ENCODE peak calls at places on chromosomes 5 and 9, in ten cellular contexts. G, R, W, Q, O, Y, J, X, T and B are unnamed samples.

GRCh38 chr9:18149457-18150011 is 324.4 kb upstream of the ADAMTSL1 start:
- DNase-seq in T (no peak), W (peak), Y (no peak), Q (peak), X (no peak), O (no peak), J (no peak), G (peak), R (no peak), B (peak)

GRCh38 chr9:6078382-6079105 is 63.1 kb upstream of the RANBP6 start:
- DNase-seq in R (no peak), Y (no peak), J (no peak), X (peak), T (no peak), W (no peak), G (no peak), Q (peak), O (no peak), B (no peak)

GRCh38 chr5:167167191-167167590 is 1124.3 kb upstream of the WWC1 start:
- DNase-seq in Y (no peak), J (no peak), R (no peak), W (no peak), Q (no peak), O (no peak), T (no peak), G (no peak), X (no peak), B (no peak)

GRCh38 chr5:10762178-10762775 is 1.2 kb upstream of the DAP start:
- DNase-seq in G (no peak), Y (no peak), Q (no peak), X (no peak), O (peak), T (peak), J (no peak), W (no peak), R (peak), B (peak)

GRCh38 chr5:145936401-145937131 is at the start of gene SH3RF2:
- DNase-seq in W (peak), O (peak), Y (peak), Q (peak), G (peak), X (peak), J (peak), T (no peak), R (peak), B (peak)

GRCh38 chr9:3480353-3480655 is 45.5 kb downstream of the RFX3 start:
- DNase-seq in G (no peak), W (no peak), R (no peak), T (no peak), Q (no peak), Y (no peak), X (no peak), O (no peak), J (no peak), B (no peak)

GRCh38 chr5:30505014-30505886 is 688.2 kb upstream of the CDH6 start:
- DNase-seq in Y (no peak), J (peak), X (peak), Q (peak), O (no peak), G (no peak), R (no peak), W (no peak), T (no peak), B (peak)

GRCh38 chr9:123395276-123396006 is 39.4 kb downstream of the CRB2 start:
- DNase-seq in Q (peak), O (no peak), T (no peak), R (no peak), Y (no peak), W (no peak), X (no peak), G (no peak), J (no peak), B (no peak)

GRCh38 chr5:177233206-177233605 is 70.3 kb downstream of the RAB24 start:
- DNase-seq in Q (no peak), O (no peak), G (peak), T (no peak), W (peak), J (no peak), X (no peak), Y (no peak), R (no peak), B (peak)

GRCh38 chr5:150538007-150538917 is 30.3 kb downstream of the NDST1 start:
- DNase-seq in T (peak), R (no peak), X (peak), Y (peak), G (peak), J (no peak), O (no peak), Q (peak), W (peak), B (peak)

GRCh38 chr5:151126199-151126645 is 31.4 kb downstream of the ANXA6 start:
- DNase-seq in G (peak), W (peak), Q (peak), Y (peak), R (peak), O (peak), X (peak), J (peak), T (peak), B (peak)

GRCh38 chr5:1570975-1571374 is 47.2 kb upstream of the LPCAT1 start:
- DNase-seq in G (no peak), W (no peak), Q (no peak), Y (no peak), T (no peak), J (no peak), X (no peak), O (no peak), R (peak), B (no peak)

GRCh38 chr9:107875571-107875980 is 386.0 kb upstream of the KLF4 start:
- DNase-seq in X (no peak), J (no peak), Q (no peak), T (no peak), O (no peak), R (no peak), G (peak), W (peak), Y (no peak), B (no peak)

GRCh38 chr5:148733601-148734438 is 79.5 kb upstream of the HTR4 start:
- DNase-seq in Y (peak), T (peak), W (peak), O (peak), X (peak), J (peak), G (peak), R (peak), Q (peak), B (peak)

GRCh38 chr9:37953775-37954437 is 50.0 kb upstream of the SLC25A51 start:
- DNase-seq in Q (peak), T (peak), R (peak), G (peak), Y (peak), O (no peak), X (peak), J (peak), W (peak), B (peak)

GRCh38 chr9:121862371-121862970 is 211.0 kb downstream of the DAB2IP start:
- DNase-seq in O (no peak), W (no peak), R (no peak), Q (no peak), Y (no peak), G (no peak), J (no peak), X (no peak), T (no peak), B (no peak)

GRCh38 chr9:15416880-15417279 is 5.8 kb upstream of the SNAPC3 start:
- DNase-seq in R (no peak), J (peak), T (no peak), X (no peak), W (peak), O (peak), G (peak), Y (peak), Q (peak), B (peak)

GRCh38 chr9:124680049-124680448 is 91.1 kb downstream of the NR6A1 start:
- DNase-seq in X (no peak), T (no peak), J (no peak), G (no peak), R (no peak), W (no peak), O (no peak), Y (no peak), Q (no peak), B (no peak)

GRCh38 chr9:97958812-97959511 is 21.0 kb upstream of the HEMGN start:
- DNase-seq in W (peak), J (no peak), X (peak), Q (peak), Y (peak), O (no peak), T (no peak), R (no peak), G (peak), B (peak)

GRCh38 chr5:35960328-35960727 is 21.9 kb upstream of the CAPSL start:
- DNase-seq in R (no peak), G (no peak), J (no peak), Q (no peak), O (no peak), X (no peak), W (no peak), Y (no peak), T (no peak), B (no peak)

DNA sequence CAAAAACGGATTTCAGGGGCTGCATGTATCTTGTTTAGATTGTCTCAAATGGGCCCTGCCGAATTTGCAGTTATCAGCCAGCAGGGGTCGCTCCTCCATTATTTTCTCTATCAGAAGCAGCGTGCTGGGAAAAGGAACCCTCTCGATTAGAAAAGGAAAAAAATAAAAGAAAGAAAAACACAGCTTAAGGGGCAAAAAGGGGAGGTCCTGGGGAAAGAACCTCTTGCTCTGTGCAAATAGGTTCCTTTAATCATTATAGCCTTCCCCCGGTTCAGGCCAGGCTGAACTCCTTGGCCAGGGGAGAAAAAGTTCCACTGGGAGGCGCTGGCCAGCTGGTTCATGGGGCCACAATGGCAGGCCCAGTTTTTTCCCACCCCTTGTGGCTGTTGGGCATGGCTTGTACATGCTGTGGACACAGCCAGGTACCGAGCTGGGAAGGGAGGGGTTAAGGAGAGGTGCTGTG is 25.0 kb upstream of the CAPSL start:
- DNase-seq in G (peak), R (no peak), Y (peak), Q (peak), W (no peak), J (no peak), T (no peak), O (peak), X (no peak), B (peak)
- TF ChIP-seq CTCF in G (peak), R (no peak), Y (peak), Q (peak), W (peak), J (peak), T (no peak), O (peak), X (peak), B (peak)

GRCh38 chr9:89404074-89404473 is 85.8 kb downstream of the SECISBP2 start:
- DNase-seq in Q (no peak), J (no peak), T (peak), R (no peak), O (no peak), X (no peak), Y (no peak), G (no peak), W (no peak), B (no peak)

GRCh38 chr9:89402695-89403427 is 84.6 kb downstream of the SECISBP2 start:
- DNase-seq in Q (no peak), G (no peak), J (no peak), T (peak), R (no peak), W (no peak), Y (no peak), X (no peak), O (no peak), B (no peak)

GRCh38 chr9:89408628-89409101 is 89.2 kb downstream of the SEMA4D start:
- DNase-seq in G (no peak), J (no peak), W (no peak), Q (no peak), O (no peak), X (no peak), Y (no peak), T (peak), R (no peak), B (no peak)

GRCh38 chr9:89407070-89407469 is 88.8 kb downstream of the SECISBP2 start:
- DNase-seq in Q (no peak), G (peak), T (no peak), R (no peak), W (no peak), Y (no peak), X (no peak), O (no peak), J (no peak), B (peak)

DNA sequence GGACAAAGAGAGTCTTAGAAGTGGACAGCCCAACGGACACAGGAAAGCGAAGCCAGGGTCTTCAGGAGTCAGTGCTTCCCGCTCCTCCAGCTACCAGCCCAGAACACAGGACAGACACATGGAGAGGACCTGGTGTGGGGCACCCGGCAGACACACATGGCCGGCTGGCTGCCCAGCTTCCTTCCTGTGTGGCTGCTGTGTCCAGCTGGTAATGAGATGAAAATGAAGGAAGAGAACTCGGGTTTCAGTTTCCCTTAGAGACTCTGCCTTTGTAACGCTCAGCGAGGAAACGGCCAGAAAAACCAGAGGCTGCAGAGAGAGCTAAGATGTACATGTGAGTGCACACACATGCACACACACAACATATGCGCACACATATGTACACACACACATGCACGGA is 87.5 kb downstream of the SECISBP2 start:
- DNase-seq in X (no peak), G (no peak), Y (no peak), J (no peak), W (no peak), T (peak), R (no peak), O (no peak), Q (peak), B (no peak)
- H3K4me3 ChIP-seq in X (no peak), G (no peak), Y (no peak), J (no peak), W (no peak), T (peak), R (no peak), O (no peak), Q (no peak), B (no peak)

DNA sequence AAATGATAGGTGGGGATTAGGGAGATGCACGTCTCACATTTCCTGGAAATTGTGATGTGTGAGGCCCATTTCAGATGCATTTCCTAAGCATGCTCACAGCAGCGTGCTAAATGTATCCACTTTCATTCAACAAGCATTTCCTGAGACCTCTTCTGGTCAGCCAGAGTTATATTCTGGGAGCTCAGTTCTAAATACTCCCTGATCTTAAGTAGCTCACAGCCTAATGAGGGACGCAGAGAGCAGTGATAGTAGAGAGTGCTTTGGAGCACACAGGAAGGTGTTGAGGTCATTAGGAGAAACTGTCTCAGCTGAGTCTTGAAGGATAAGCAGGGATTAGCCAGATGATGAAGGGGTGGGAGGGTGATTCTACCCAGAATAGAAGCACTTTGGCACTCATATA is 46.2 kb upstream of the FSD1L start:
- DNase-seq in Y (peak), W (peak), J (no peak), G (peak), Q (peak), O (no peak), X (peak), T (no peak), R (no peak), B (peak)
- TF ChIP-seq CTCF in Y (peak), W (peak), J (peak), G (no peak), Q (peak), O (no peak), X (no peak), T (no peak), R (no peak), B (peak)

GRCh38 chr9:2012347-2012746 is 2.8 kb upstream of the SMARCA2 start:
- DNase-seq in W (no peak), Q (no peak), Y (no peak), R (no peak), G (no peak), O (no peak), T (no peak), J (no peak), X (no peak), B (no peak)

GRCh38 chr9:2014148-2014547 is 999 bp upstream of the SMARCA2 start:
- DNase-seq in Q (peak), G (peak), J (no peak), W (no peak), Y (no peak), R (peak), X (no peak), T (no peak), O (peak), B (no peak)

GRCh38 chr9:2015581-2016410 is 649 bp downstream of the SMARCA2 start:
- DNase-seq in X (peak), Y (peak), J (no peak), O (peak), Q (peak), R (peak), T (peak), W (peak), G (peak), B (peak)

GRCh38 chr9:2014696-2015580 is at the start of gene SMARCA2:
- DNase-seq in J (peak), T (peak), Q (peak), O (peak), R (peak), G (peak), X (peak), Y (peak), W (peak), B (peak)

GRCh38 chr9:2013688-2014087 is 1.5 kb upstream of the SMARCA2 start:
- DNase-seq in G (peak), R (no peak), J (no peak), Q (peak), Y (no peak), O (no peak), X (no peak), W (peak), T (no peak), B (peak)
- H3K4me3 ChIP-seq in G (peak), R (no peak), J (peak), Q (peak), Y (peak), O (peak), X (peak), W (peak), T (peak), B (peak)

GRCh38 chr9:89878687-89879086 is 273.9 kb downstream of the GADD45G start:
- DNase-seq in Y (peak), X (no peak), T (peak), O (no peak), R (peak), G (peak), Q (no peak), W (no peak), J (no peak), B (no peak)

GRCh38 chr9:89877051-89878002 is 272.5 kb downstream of the GADD45G start:
- DNase-seq in O (no peak), T (peak), Q (no peak), J (no peak), G (no peak), R (peak), X (no peak), W (no peak), Y (no peak), B (no peak)

GRCh38 chr9:89879711-89880110 is 274.9 kb downstream of the GADD45G start:
- DNase-seq in G (no peak), O (peak), J (no peak), X (no peak), R (peak), W (no peak), T (peak), Q (no peak), Y (no peak), B (peak)

GRCh38 chr9:89879276-89879675 is 274.5 kb downstream of the GADD45G start:
- DNase-seq in O (no peak), R (peak), Q (no peak), J (no peak), W (no peak), T (peak), Y (no peak), X (no peak), G (no peak), B (no peak)

GRCh38 chr9:89878003-89878411 is 273.2 kb downstream of the GADD45G start:
- DNase-seq in X (no peak), O (no peak), Y (no peak), R (peak), T (peak), Q (no peak), G (no peak), W (no peak), J (no peak), B (no peak)
- TF ChIP-seq CTCF in X (no peak), O (no peak), Y (no peak), R (no peak), T (no peak), Q (no peak), G (no peak), W (no peak), J (no peak), B (no peak)

GRCh38 chr5:135468541-135468940 is 16.4 kb upstream of the TIFAB start:
- DNase-seq in W (no peak), J (no peak), G (no peak), R (no peak), T (peak), X (no peak), O (no peak), Q (no peak), Y (no peak), B (no peak)

GRCh38 chr5:135465391-135466122 is 13.4 kb upstream of the TIFAB start:
- DNase-seq in X (no peak), G (no peak), W (no peak), Y (no peak), R (no peak), Q (no peak), T (peak), O (no peak), J (no peak), B (no peak)

GRCh38 chr5:135468086-135468485 is 15.9 kb upstream of the TIFAB start:
- DNase-seq in R (no peak), G (no peak), X (no peak), T (peak), W (no peak), J (no peak), Y (no peak), Q (no peak), O (no peak), B (no peak)

GRCh38 chr5:135467051-135467625 is 15.0 kb upstream of the TIFAB start:
- DNase-seq in X (no peak), R (no peak), Q (no peak), T (peak), G (no peak), Y (no peak), J (no peak), O (no peak), W (no peak), B (no peak)

GRCh38 chr5:135466178-135467050 is 14.3 kb upstream of the TIFAB start:
- DNase-seq in G (peak), R (peak), Q (peak), Y (peak), O (peak), J (peak), T (peak), W (peak), X (peak), B (peak)
- H3K4me3 ChIP-seq in G (no peak), R (no peak), Q (peak), Y (no peak), O (no peak), J (no peak), T (peak), W (peak), X (no peak), B (peak)